ENCODE peak calls at places on chromosome 22, in five cellular contexts. One of them, this sample, is unnamed.
A peak's percentile ranks its signal among the peaks of the same experiment; 100 is the strongest.

GRCh38 chr22:45159652-45160462 is 3.9 kb upstream of the NUP50 start:
- DNase-seq in heart left ventricle: no peak
- DNase-seq in ovary: no peak
- DNase-seq in K562: no peak
- DNase-seq in left ventricle myocardium inferior: no peak
- DNase-seq in this sample: peak; percentile 33

GRCh38 chr22:16917144-16918003 is 90.6 kb downstream of the GAB4 start:
- DNase-seq in heart left ventricle: peak; percentile 18
- DNase-seq in ovary: peak; percentile 60
- DNase-seq in K562: peak; percentile 75
- DNase-seq in left ventricle myocardium inferior: peak; percentile 51
- DNase-seq in this sample: peak; percentile 47

GRCh38 chr22:37175414-37176144 is 12.5 kb downstream of the C1QTNF6 start:
- DNase-seq in heart left ventricle: no peak
- DNase-seq in ovary: peak; percentile 35
- DNase-seq in K562: no peak
- DNase-seq in left ventricle myocardium inferior: no peak
- DNase-seq in this sample: no peak

GRCh38 chr22:49512471-49512870 is 315.2 kb downstream of the BRD1 start:
- DNase-seq in heart left ventricle: no peak
- DNase-seq in ovary: no peak
- DNase-seq in K562: no peak
- DNase-seq in left ventricle myocardium inferior: no peak
- DNase-seq in this sample: no peak

GRCh38 chr22:30940655-30941362 is 27.8 kb downstream of the MORC2 start:
- DNase-seq in heart left ventricle: no peak
- DNase-seq in ovary: no peak
- DNase-seq in K562: no peak
- DNase-seq in left ventricle myocardium inferior: no peak
- DNase-seq in this sample: no peak

GRCh38 chr22:48738204-48738980 is 1089.3 kb downstream of the BRD1 start:
- DNase-seq in heart left ventricle: no peak
- DNase-seq in ovary: peak; percentile 20
- DNase-seq in K562: no peak
- DNase-seq in left ventricle myocardium inferior: no peak
- DNase-seq in this sample: no peak

GRCh38 chr22:19213496-19214473 is 35.2 kb upstream of the SLC25A1 start:
- DNase-seq in heart left ventricle: no peak
- DNase-seq in ovary: no peak
- DNase-seq in K562: no peak
- DNase-seq in left ventricle myocardium inferior: no peak
- DNase-seq in this sample: no peak

GRCh38 chr22:38316340-38317236 is 645 bp downstream of the CSNK1E start:
- DNase-seq in heart left ventricle: peak; percentile 75
- DNase-seq in ovary: peak; percentile 86
- DNase-seq in K562: peak; percentile 79
- DNase-seq in left ventricle myocardium inferior: peak; percentile 72
- DNase-seq in this sample: peak; percentile 68

GRCh38 chr22:37636949-37637273 is 2.6 kb upstream of the SH3BP1 start:
- DNase-seq in heart left ventricle: no peak
- DNase-seq in ovary: no peak
- DNase-seq in K562: no peak
- DNase-seq in left ventricle myocardium inferior: no peak
- DNase-seq in this sample: no peak

GRCh38 chr22:22684605-22685561 is 40.5 kb downstream of the GGTLC2 start:
- DNase-seq in heart left ventricle: no peak
- DNase-seq in ovary: no peak
- DNase-seq in K562: peak; percentile 77
- DNase-seq in left ventricle myocardium inferior: no peak
- DNase-seq in this sample: peak; percentile 58

GRCh38 chr22:30695351-30695762 is 683 bp downstream of the OSBP2 start:
- DNase-seq in heart left ventricle: no peak
- DNase-seq in ovary: peak; percentile 40
- DNase-seq in K562: no peak
- DNase-seq in left ventricle myocardium inferior: no peak
- DNase-seq in this sample: no peak

GRCh38 chr22:22682807-22683667 is 38.6 kb downstream of the GGTLC2 start:
- DNase-seq in heart left ventricle: no peak
- DNase-seq in ovary: no peak
- DNase-seq in K562: no peak
- DNase-seq in left ventricle myocardium inferior: no peak
- DNase-seq in this sample: no peak

GRCh38 chr22:21943571-21944448 is 8.8 kb downstream of the PPM1F start:
- DNase-seq in heart left ventricle: no peak
- DNase-seq in ovary: no peak
- DNase-seq in K562: no peak
- DNase-seq in left ventricle myocardium inferior: no peak
- DNase-seq in this sample: no peak

GRCh38 chr22:49152146-49152929 is 675.3 kb downstream of the BRD1 start:
- DNase-seq in heart left ventricle: no peak
- DNase-seq in ovary: no peak
- DNase-seq in K562: peak; percentile 14
- DNase-seq in left ventricle myocardium inferior: no peak
- DNase-seq in this sample: no peak

GRCh38 chr22:38305481-38306448 is 11.5 kb downstream of the CSNK1E start:
- DNase-seq in heart left ventricle: no peak
- DNase-seq in ovary: no peak
- DNase-seq in K562: no peak
- DNase-seq in left ventricle myocardium inferior: no peak
- DNase-seq in this sample: peak; percentile 64

GRCh38 chr22:47351836-47352579 is 589.6 kb downstream of the TBC1D22A start:
- DNase-seq in heart left ventricle: no peak
- DNase-seq in ovary: no peak
- DNase-seq in K562: no peak
- DNase-seq in left ventricle myocardium inferior: no peak
- DNase-seq in this sample: no peak

GRCh38 chr22:27100789-27101188 is 443.4 kb downstream of the MIAT start:
- DNase-seq in heart left ventricle: no peak
- DNase-seq in ovary: peak; percentile 56
- DNase-seq in K562: no peak
- DNase-seq in left ventricle myocardium inferior: no peak
- DNase-seq in this sample: no peak

GRCh38 chr22:21758465-21758864 is 22.9 kb upstream of the YPEL1 start:
- DNase-seq in heart left ventricle: no peak
- DNase-seq in ovary: no peak
- DNase-seq in K562: no peak
- DNase-seq in left ventricle myocardium inferior: no peak
- DNase-seq in this sample: no peak

GRCh38 chr22:47209547-47210023 is 447.1 kb downstream of the TBC1D22A start:
- DNase-seq in heart left ventricle: no peak
- DNase-seq in ovary: peak; percentile 30
- DNase-seq in K562: no peak
- DNase-seq in left ventricle myocardium inferior: no peak
- DNase-seq in this sample: no peak

GRCh38 chr22:26564181-26564580 is 25.8 kb downstream of the TPST2 start:
- DNase-seq in heart left ventricle: no peak
- DNase-seq in ovary: no peak
- DNase-seq in K562: no peak
- DNase-seq in left ventricle myocardium inferior: no peak
- DNase-seq in this sample: no peak

GRCh38 chr22:42281706-42282251 is 11.3 kb upstream of the TCF20 start:
- DNase-seq in heart left ventricle: no peak
- DNase-seq in ovary: no peak
- DNase-seq in K562: no peak
- DNase-seq in left ventricle myocardium inferior: no peak
- DNase-seq in this sample: no peak

GRCh38 chr22:49788492-49788891 is 39.2 kb downstream of the BRD1 start:
- DNase-seq in heart left ventricle: peak; percentile 80
- DNase-seq in ovary: no peak
- DNase-seq in K562: no peak
- DNase-seq in left ventricle myocardium inferior: peak; percentile 79
- DNase-seq in this sample: peak; percentile 56

GRCh38 chr22:50469377-50470305 is 5.2 kb downstream of the SBF1 start:
- DNase-seq in heart left ventricle: no peak
- DNase-seq in ovary: no peak
- DNase-seq in K562: peak; percentile 80
- DNase-seq in left ventricle myocardium inferior: peak; percentile 41
- DNase-seq in this sample: peak; percentile 95

GRCh38 chr22:46665151-46665695 is 45.0 kb downstream of the GRAMD4 start:
- DNase-seq in heart left ventricle: no peak
- DNase-seq in ovary: no peak
- DNase-seq in K562: no peak
- DNase-seq in left ventricle myocardium inferior: no peak
- DNase-seq in this sample: no peak

GRCh38 chr22:39356464-39356863 is 6.7 kb downstream of the SYNGR1 start:
- DNase-seq in heart left ventricle: no peak
- DNase-seq in ovary: no peak
- DNase-seq in K562: no peak
- DNase-seq in left ventricle myocardium inferior: no peak
- DNase-seq in this sample: no peak

GRCh38 chr22:48637231-48637630 is 1190.4 kb downstream of the BRD1 start:
- DNase-seq in heart left ventricle: no peak
- DNase-seq in ovary: no peak
- DNase-seq in K562: no peak
- DNase-seq in left ventricle myocardium inferior: no peak
- DNase-seq in this sample: no peak

GRCh38 chr22:27612075-27612474 is 189.5 kb downstream of the MN1 start:
- DNase-seq in heart left ventricle: no peak
- DNase-seq in ovary: no peak
- DNase-seq in K562: no peak
- DNase-seq in left ventricle myocardium inferior: no peak
- DNase-seq in this sample: no peak

GRCh38 chr22:20430641-20431519 is 6.7 kb downstream of the SCARF2 start:
- DNase-seq in heart left ventricle: no peak
- DNase-seq in ovary: peak; percentile 55
- DNase-seq in K562: peak; percentile 77
- DNase-seq in left ventricle myocardium inferior: peak; percentile 36
- DNase-seq in this sample: peak; percentile 57

GRCh38 chr22:37409557-37409956 is 17.7 kb downstream of the ELFN2 start:
- DNase-seq in heart left ventricle: no peak
- DNase-seq in ovary: no peak
- DNase-seq in K562: no peak
- DNase-seq in left ventricle myocardium inferior: no peak
- DNase-seq in this sample: no peak

GRCh38 chr22:19596680-19597398 is 72.6 kb upstream of the CLDN5 start:
- DNase-seq in heart left ventricle: no peak
- DNase-seq in ovary: no peak
- DNase-seq in K562: peak; percentile 51
- DNase-seq in left ventricle myocardium inferior: no peak
- DNase-seq in this sample: no peak

DNA sequence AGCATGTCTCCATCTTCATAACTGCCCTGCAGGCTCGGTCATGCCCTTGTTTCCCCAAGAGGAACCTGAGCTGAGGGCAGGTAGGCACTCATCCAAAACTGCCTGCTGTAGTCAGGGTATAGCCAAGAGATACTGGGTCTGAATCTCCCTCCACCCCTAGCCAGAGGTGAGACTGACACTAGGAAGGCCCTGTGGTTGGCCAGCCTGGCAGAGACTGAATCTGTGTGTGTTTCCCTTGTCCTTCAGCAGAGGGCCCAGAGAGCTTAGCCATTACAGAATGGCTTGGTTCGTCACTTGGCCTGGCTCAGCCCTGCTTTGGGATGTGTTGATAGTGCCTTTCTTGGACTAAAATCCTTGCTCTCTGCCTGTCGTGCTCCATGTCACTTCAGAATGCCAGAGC is 79.3 kb upstream of the SUSD2 start:
- DNase-seq in heart left ventricle: peak; percentile 52
- DNase-seq in ovary: peak; percentile 18
- DNase-seq in K562: no peak
- DNase-seq in left ventricle myocardium inferior: no peak
- DNase-seq in this sample: no peak
- TF ChIP-seq CTCF in heart left ventricle: peak; percentile 35
- TF ChIP-seq CTCF in ovary: no peak
- TF ChIP-seq CTCF in K562: no peak
- TF ChIP-seq CTCF in left ventricle myocardium inferior: peak; percentile 47
- TF ChIP-seq CTCF in this sample: no peak

GRCh38 chr22:35719212-35719869 is 1.7 kb downstream of the APOL5 start:
- DNase-seq in heart left ventricle: no peak
- DNase-seq in ovary: no peak
- DNase-seq in K562: no peak
- DNase-seq in left ventricle myocardium inferior: no peak
- DNase-seq in this sample: no peak
- H3K27ac ChIP-seq in heart left ventricle: no peak overlapping the region
- H3K27ac ChIP-seq in ovary: no peak overlapping the region
- H3K27ac ChIP-seq in K562: no peak overlapping the region
- H3K27ac ChIP-seq in left ventricle myocardium inferior: no peak overlapping the region
- H3K27ac ChIP-seq in this sample: no peak overlapping the region

GRCh38 chr22:32583921-32584335 is 109.3 kb downstream of the FBXO7 start:
- DNase-seq in heart left ventricle: no peak
- DNase-seq in ovary: no peak
- DNase-seq in K562: no peak
- DNase-seq in left ventricle myocardium inferior: no peak
- DNase-seq in this sample: no peak

GRCh38 chr22:32584650-32585049 is 110.0 kb downstream of the FBXO7 start:
- DNase-seq in heart left ventricle: no peak
- DNase-seq in ovary: no peak
- DNase-seq in K562: no peak
- DNase-seq in left ventricle myocardium inferior: no peak
- DNase-seq in this sample: no peak

GRCh38 chr22:32579533-32580220 is 105.1 kb downstream of the FBXO7 start:
- DNase-seq in heart left ventricle: peak; percentile 16
- DNase-seq in ovary: no peak
- DNase-seq in K562: no peak
- DNase-seq in left ventricle myocardium inferior: peak; percentile 53
- DNase-seq in this sample: no peak

GRCh38 chr22:32585737-32586136 is 111.1 kb downstream of the FBXO7 start:
- DNase-seq in heart left ventricle: no peak
- DNase-seq in ovary: no peak
- DNase-seq in K562: no peak
- DNase-seq in left ventricle myocardium inferior: no peak
- DNase-seq in this sample: no peak

GRCh38 chr22:32583074-32583677 is 108.6 kb downstream of the FBXO7 start:
- DNase-seq in heart left ventricle: no peak
- DNase-seq in ovary: no peak
- DNase-seq in K562: no peak
- DNase-seq in left ventricle myocardium inferior: no peak
- DNase-seq in this sample: no peak
- TF ChIP-seq CTCF in heart left ventricle: no peak
- TF ChIP-seq CTCF in ovary: no peak
- TF ChIP-seq CTCF in K562: no peak
- TF ChIP-seq CTCF in left ventricle myocardium inferior: no peak
- TF ChIP-seq CTCF in this sample: no peak

GRCh38 chr22:40426671-40427070 is 56.3 kb downstream of the SGSM3 start:
- DNase-seq in heart left ventricle: no peak
- DNase-seq in ovary: no peak
- DNase-seq in K562: no peak
- DNase-seq in left ventricle myocardium inferior: no peak
- DNase-seq in this sample: no peak
- H3K27ac ChIP-seq in heart left ventricle: no peak overlapping the region
- H3K27ac ChIP-seq in ovary: no peak overlapping the region
- H3K27ac ChIP-seq in K562: no peak overlapping the region
- H3K27ac ChIP-seq in left ventricle myocardium inferior: no peak overlapping the region
- H3K27ac ChIP-seq in this sample: no peak overlapping the region

DNA sequence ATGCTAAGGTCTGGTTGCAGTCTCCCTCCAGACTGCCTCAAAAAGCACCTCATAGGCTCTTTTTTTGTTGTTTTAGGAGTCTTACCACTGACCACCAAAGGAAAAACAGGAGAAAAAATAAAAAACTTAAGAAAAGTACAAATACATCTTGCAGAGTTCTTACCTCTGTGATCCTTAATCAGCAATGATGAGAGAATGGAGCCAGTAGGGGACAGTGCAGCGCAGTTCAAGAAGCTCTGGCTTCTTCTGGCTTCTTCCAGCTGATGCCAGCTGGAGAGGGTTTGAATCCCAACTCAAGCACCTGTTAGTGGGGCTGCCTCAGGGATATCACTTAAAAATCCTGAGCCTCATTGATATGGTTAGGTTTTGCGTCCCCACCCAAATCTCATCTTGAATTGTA is 223.3 kb upstream of the ISX start:
- DNase-seq in heart left ventricle: no peak
- DNase-seq in ovary: no peak
- DNase-seq in K562: no peak
- DNase-seq in left ventricle myocardium inferior: no peak
- DNase-seq in this sample: no peak
- TF ChIP-seq CTCF in heart left ventricle: no peak
- TF ChIP-seq CTCF in ovary: no peak
- TF ChIP-seq CTCF in K562: peak; percentile 14
- TF ChIP-seq CTCF in left ventricle myocardium inferior: no peak
- TF ChIP-seq CTCF in this sample: no peak

This sample was measured in transverse colon.